ENCODE peak calls at places on chromosome 12, in seven cellular contexts. B is fibroblast of lung, O is AG09309, I is lung, C is epithelial cell of esophagus, U is OCI-LY7, Z is HFF-Myc. T is an unnamed sample.
A peak's percentile ranks its signal among the peaks of the same experiment; 100 is the strongest.

GRCh38 chr12:68536885-68537284 is 73.8 kb upstream of the RAP1B start:
- DNase-seq in I (no peak), O (no peak), U (no peak), C (no peak), B (no peak), Z (no peak), T (no peak)

GRCh38 chr12:67535176-67535575 is 113.4 kb upstream of the DYRK2 start:
- DNase-seq in C (no peak), U (no peak), I (no peak), B (peak; percentile 7), Z (no peak), O (no peak), T (no peak)

GRCh38 chr12:21330682-21331253 is 3.9 kb downstream of the SLCO1A2 start:
- DNase-seq in Z (no peak), U (peak; percentile 48), B (peak; percentile 4), I (no peak), O (no peak), C (no peak), T (no peak)

GRCh38 chr12:20097561-20097960 is 270.8 kb upstream of the PDE3A start:
- DNase-seq in I (no peak), C (no peak), B (peak; percentile 82), U (no peak), O (peak; percentile 24), Z (no peak), T (peak; percentile 26)

GRCh38 chr12:26514364-26514763 is 318.6 kb downstream of the ITPR2 start:
- DNase-seq in U (no peak), B (no peak), O (no peak), Z (no peak), I (no peak), C (no peak), T (no peak)

GRCh38 chr12:19811922-19812321 is 372.6 kb downstream of the AEBP2 start:
- DNase-seq in C (no peak), I (no peak), Z (no peak), U (no peak), B (no peak), O (no peak), T (no peak)

GRCh38 chr12:9707864-9708808 is 24.8 kb downstream of the CLECL1 start:
- DNase-seq in C (peak; percentile 64), Z (peak; percentile 26), B (peak; percentile 39), I (peak; percentile 57), O (peak; percentile 8), U (peak; percentile 84), T (peak; percentile 29)

GRCh38 chr12:46915861-46916260 is 90.1 kb upstream of the SLC38A4 start:
- DNase-seq in O (no peak), Z (no peak), I (no peak), U (no peak), B (peak; percentile 69), C (peak; percentile 41), T (no peak)

GRCh38 chr12:94100254-94100653 is 48.1 kb upstream of the PLXNC1 start:
- DNase-seq in B (peak; percentile 92), Z (no peak), I (no peak), O (peak; percentile 67), U (no peak), C (peak; percentile 93), T (peak; percentile 38)

GRCh38 chr12:75975692-75976091 is 55.9 kb downstream of the PHLDA1 start:
- DNase-seq in O (no peak), Z (no peak), I (no peak), U (no peak), C (no peak), B (no peak), T (no peak)

GRCh38 chr12:20525064-20525610 is 156.8 kb downstream of the PDE3A start:
- DNase-seq in O (no peak), I (no peak), C (no peak), Z (no peak), U (no peak), B (peak; percentile 28), T (no peak)

GRCh38 chr12:130335517-130336392 is 1.9 kb upstream of the PIWIL1 start:
- DNase-seq in I (no peak), O (peak; percentile 3), Z (peak; percentile 5), B (peak; percentile 27), C (peak; percentile 67), U (peak; percentile 49), T (peak; percentile 27)

GRCh38 chr12:40446385-40446784 is 221.6 kb downstream of the LRRK2 start:
- DNase-seq in C (peak; percentile 51), B (no peak), U (peak; percentile 47), Z (peak; percentile 0), O (no peak), I (no peak), T (no peak)

GRCh38 chr12:46891306-46891705 is 65.5 kb upstream of the SLC38A4 start:
- DNase-seq in O (no peak), U (no peak), C (peak; percentile 27), B (peak; percentile 51), Z (no peak), I (no peak), T (no peak)

GRCh38 chr12:115709410-115710065 is 568.0 kb downstream of the MED13L start:
- DNase-seq in U (no peak), I (no peak), B (no peak), C (no peak), Z (no peak), O (no peak), T (no peak)

GRCh38 chr12:105278043-105278697 is 42.2 kb upstream of the APPL2 start:
- DNase-seq in I (no peak), C (no peak), O (no peak), Z (no peak), U (peak; percentile 7), B (no peak), T (no peak)

GRCh38 chr12:121799175-121799841 is 4.5 kb upstream of the SETD1B start:
- DNase-seq in Z (no peak), U (peak; percentile 71), O (no peak), C (peak; percentile 91), I (peak; percentile 71), B (peak; percentile 92), T (no peak)

GRCh38 chr12:60106207-60106606 is 510.4 kb downstream of the SLC16A7 start:
- DNase-seq in I (no peak), O (no peak), C (peak; percentile 18), U (no peak), Z (peak; percentile 17), B (peak; percentile 23), T (peak; percentile 4)

GRCh38 chr12:127716181-127716580 is 550.8 kb upstream of the TMEM132C start:
- DNase-seq in O (no peak), B (no peak), C (no peak), I (no peak), Z (no peak), U (no peak), T (no peak)

DNA sequence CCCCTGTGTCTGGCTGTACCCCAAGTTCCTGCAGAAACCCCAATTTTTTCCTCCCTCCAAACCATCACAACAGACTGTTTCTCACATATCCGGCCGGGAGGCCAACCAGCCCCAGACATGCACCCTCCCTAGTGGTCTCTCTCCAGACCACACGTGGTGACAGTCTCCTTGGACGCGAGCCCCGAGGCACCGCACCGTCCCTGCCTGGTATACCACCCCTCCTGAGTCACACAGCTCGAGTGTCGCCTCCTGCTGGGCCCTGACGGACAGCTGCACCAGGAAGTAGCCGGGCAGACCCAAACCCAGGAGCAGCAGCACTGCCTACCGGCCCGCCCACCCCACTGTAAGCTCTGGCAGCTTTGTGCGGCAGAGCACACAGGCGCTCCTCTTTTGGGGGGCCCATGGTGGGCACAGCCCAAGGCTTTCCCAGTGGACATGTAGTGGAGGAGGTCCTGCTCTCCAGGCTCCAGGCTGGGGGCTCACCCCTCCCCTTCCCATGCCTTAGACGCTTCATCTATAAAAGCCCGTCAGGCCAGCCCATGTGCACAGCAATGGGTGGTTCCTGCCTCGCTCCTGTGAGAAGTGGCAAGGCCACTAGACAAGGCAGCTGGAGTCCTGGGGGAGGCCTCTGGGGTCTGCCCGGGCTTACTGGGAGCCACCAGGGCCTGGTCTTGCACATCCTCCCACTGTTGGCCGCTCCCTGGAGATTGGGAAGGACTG is 97.5 kb downstream of the RFLNA start:
- DNase-seq in O (no peak), U (peak; percentile 8), I (no peak), B (peak; percentile 74), C (no peak), Z (no peak), T (no peak)
- TF ChIP-seq CTCF in O (peak; percentile 38), U (peak; percentile 47), I (no peak), B (no peak), C (no peak), Z (peak; percentile 39), T (peak; percentile 25)

GRCh38 chr12:111773801-111774551 is 7.2 kb downstream of the ALDH2 start:
- DNase-seq in B (peak; percentile 84), C (peak; percentile 94), O (peak; percentile 76), U (no peak), Z (peak; percentile 64), I (peak; percentile 83), T (peak; percentile 60)
- H3K4me3 ChIP-seq in B (peak overlapping the region; percentile 31), C (peak overlapping the region; percentile 12), O (no peak overlapping the region), U (no peak overlapping the region), Z (peak overlapping the region; percentile 8), I (no peak overlapping the region), T (no peak overlapping the region)

GRCh38 chr12:113347892-113348291 is 10.5 kb upstream of the PLBD2 start:
- DNase-seq in C (no peak), O (no peak), I (no peak), B (no peak), Z (no peak), U (no peak), T (no peak)

GRCh38 chr12:113345318-113345717 is 10.4 kb upstream of the SLC8B1 start:
- DNase-seq in I (no peak), O (no peak), Z (no peak), U (no peak), C (no peak), B (no peak), T (no peak)

GRCh38 chr12:113348849-113349536 is 9.4 kb upstream of the PLBD2 start:
- DNase-seq in B (no peak), O (no peak), I (no peak), C (no peak), Z (no peak), U (no peak), T (no peak)

GRCh38 chr12:113346387-113346786 is 11.5 kb upstream of the SLC8B1 start:
- DNase-seq in C (no peak), O (no peak), B (no peak), U (no peak), Z (no peak), I (no peak), T (no peak)

DNA sequence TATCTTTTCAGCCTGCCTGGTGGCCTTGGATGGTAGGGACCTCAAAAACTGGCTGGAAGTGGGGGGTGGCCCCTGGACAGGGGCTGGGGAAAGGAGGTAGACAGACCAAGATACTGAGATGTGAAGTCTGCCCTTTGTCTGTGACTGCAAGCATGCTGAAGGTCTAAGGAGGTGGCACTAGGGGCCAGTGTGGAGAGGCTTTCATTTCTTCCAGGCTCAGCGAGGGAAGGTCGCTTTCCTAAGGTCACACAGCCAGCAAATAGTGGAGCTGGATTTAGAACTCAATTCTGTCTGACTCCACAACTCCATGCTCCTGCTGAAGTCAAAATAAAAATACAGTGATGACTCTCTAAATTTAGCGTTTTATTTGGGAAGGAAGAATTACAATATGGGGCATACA is 11.3 kb upstream of the PLBD2 start:
- DNase-seq in B (no peak), I (no peak), C (no peak), O (no peak), U (no peak), Z (no peak), T (no peak)
- TF ChIP-seq CTCF in B (no peak), I (no peak), C (no peak), O (no peak), U (peak; percentile 26), Z (no peak), T (no peak)

DNA sequence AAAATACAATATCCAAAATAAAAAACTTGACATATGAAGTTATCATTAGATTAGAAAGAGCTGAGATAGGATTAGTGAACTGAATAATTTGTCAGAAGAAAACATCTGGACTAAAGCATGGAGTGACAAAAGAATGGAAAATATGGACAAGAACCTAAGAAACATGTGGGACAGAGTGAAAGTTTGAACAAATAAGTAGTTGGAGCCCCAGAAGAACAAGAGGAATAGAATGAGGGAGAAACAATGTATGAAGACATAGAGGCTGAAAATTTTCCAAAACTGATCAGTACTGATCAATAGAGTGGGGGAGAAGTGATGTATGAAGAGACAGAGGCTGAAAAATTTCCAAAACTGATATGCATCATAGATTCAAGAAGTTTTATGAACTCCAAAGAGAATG is 170.6 kb upstream of the CRY1 start:
- DNase-seq in C (no peak), B (no peak), Z (no peak), U (no peak), I (no peak), O (no peak), T (no peak)
- H3K4me3 ChIP-seq in C (no peak overlapping the region), B (no peak overlapping the region), Z (no peak overlapping the region), U (no peak overlapping the region), I (no peak overlapping the region), O (no peak overlapping the region), T (no peak overlapping the region)

T was measured in astrocyte of the cerebellum.